ENCODE peak calls at places on chromosomes 16 and 17, in seven cellular contexts. T is H1, U is IMR-90, B is H9, W is mesendoderm, Q is neuronal stem cell, S is trophoblast cell. H is an unnamed sample.
A peak's percentile ranks its signal among the peaks of the same experiment; 100 is the strongest.

GRCh38 chr17:39553326-39553945 is 54.3 kb downstream of the NEUROD2 start:
- DNase-seq in T (no peak), U (peak; percentile 60), B (no peak), W (no peak), Q (no peak), S (no peak), H (no peak)

GRCh38 chr17:72631568-72631967 is 460.9 kb downstream of the SLC39A11 start:
- DNase-seq in T (no peak), U (no peak), B (no peak), W (no peak), Q (no peak), S (no peak), H (no peak)

GRCh38 chr16:80804451-80805383 is at the start of gene CDYL2:
- DNase-seq in T (no peak), U (peak; percentile 2), B (peak; percentile 32), W (no peak), Q (peak; percentile 14), S (peak; percentile 37), H (no peak)

GRCh38 chr17:14061666-14062560 is 7.4 kb upstream of the COX10 start:
- DNase-seq in T (no peak), U (peak; percentile 84), B (no peak), W (peak; percentile 45), Q (no peak), S (peak; percentile 18), H (peak; percentile 91)

GRCh38 chr17:82402865-82403264 is 15.3 kb upstream of the HEXD start:
- DNase-seq in T (no peak), U (no peak), B (no peak), W (no peak), Q (no peak), S (no peak), H (no peak)

GRCh38 chr17:77995146-77995852 is 36.8 kb downstream of the TNRC6C start:
- DNase-seq in T (no peak), U (no peak), B (no peak), W (peak; percentile 10), Q (no peak), S (no peak), H (no peak)

GRCh38 chr17:35023538-35023937 is 40.0 kb downstream of the RFFL start:
- DNase-seq in T (no peak), U (no peak), B (no peak), W (no peak), Q (no peak), S (no peak), H (peak; percentile 32)

GRCh38 chr16:90083139-90083538 is 6.0 kb upstream of the PRDM7 start:
- DNase-seq in T (no peak), U (no peak), B (no peak), W (no peak), Q (no peak), S (no peak), H (no peak)

GRCh38 chr17:77032929-77033328 is 107.8 kb upstream of the SEC14L1 start:
- DNase-seq in T (no peak), U (no peak), B (no peak), W (no peak), Q (no peak), S (no peak), H (no peak)

GRCh38 chr16:4811242-4811641 is 8.8 kb upstream of the ROGDI start:
- DNase-seq in T (no peak), U (no peak), B (no peak), W (no peak), Q (no peak), S (no peak), H (no peak)

GRCh38 chr16:70437017-70437581 is 1.8 kb downstream of the ST3GAL2 start:
- DNase-seq in T (peak; percentile 70), U (peak; percentile 94), B (peak; percentile 86), W (peak; percentile 97), Q (no peak), S (peak; percentile 81), H (peak; percentile 96)

GRCh38 chr17:81713556-81714411 is 1.7 kb downstream of the SLC25A10 start:
- DNase-seq in T (no peak), U (no peak), B (no peak), W (no peak), Q (no peak), S (no peak), H (no peak)

GRCh38 chr17:78174332-78174869 is 6.0 kb downstream of the SYNGR2 start:
- DNase-seq in T (no peak), U (no peak), B (no peak), W (no peak), Q (no peak), S (no peak), H (no peak)

GRCh38 chr17:42120161-42121065 is 754 bp downstream of the KAT2A start:
- DNase-seq in T (no peak), U (no peak), B (peak; percentile 85), W (no peak), Q (no peak), S (no peak), H (no peak)

GRCh38 chr16:578870-579405 is 9.2 kb downstream of the PIGQ start:
- DNase-seq in T (peak; percentile 64), U (peak; percentile 65), B (peak; percentile 85), W (peak; percentile 89), Q (peak; percentile 71), S (peak; percentile 80), H (peak; percentile 82)

GRCh38 chr16:3021449-3022207 is 1.5 kb downstream of the TNFRSF12A start:
- DNase-seq in T (peak; percentile 81), U (peak; percentile 94), B (peak; percentile 80), W (peak; percentile 98), Q (peak; percentile 89), S (peak; percentile 84), H (peak; percentile 90)

GRCh38 chr17:40319651-40320550 is 10.9 kb downstream of the RARA start:
- DNase-seq in T (no peak), U (no peak), B (peak; percentile 25), W (no peak), Q (no peak), S (no peak), H (no peak)

GRCh38 chr16:85491798-85492616 is 121.1 kb upstream of the GSE1 start:
- DNase-seq in T (no peak), U (no peak), B (no peak), W (peak; percentile 79), Q (no peak), S (peak; percentile 89), H (no peak)

GRCh38 chr17:70134777-70135176 is 34.6 kb upstream of the KCNJ2 start:
- DNase-seq in T (no peak), U (no peak), B (no peak), W (no peak), Q (no peak), S (no peak), H (no peak)
- H2BK120ac ChIP-seq in T (no peak overlapping the region), U (no peak overlapping the region), B (no peak overlapping the region), W (no peak overlapping the region), Q (no peak overlapping the region), S (no peak overlapping the region), H (no peak overlapping the region)

DNA sequence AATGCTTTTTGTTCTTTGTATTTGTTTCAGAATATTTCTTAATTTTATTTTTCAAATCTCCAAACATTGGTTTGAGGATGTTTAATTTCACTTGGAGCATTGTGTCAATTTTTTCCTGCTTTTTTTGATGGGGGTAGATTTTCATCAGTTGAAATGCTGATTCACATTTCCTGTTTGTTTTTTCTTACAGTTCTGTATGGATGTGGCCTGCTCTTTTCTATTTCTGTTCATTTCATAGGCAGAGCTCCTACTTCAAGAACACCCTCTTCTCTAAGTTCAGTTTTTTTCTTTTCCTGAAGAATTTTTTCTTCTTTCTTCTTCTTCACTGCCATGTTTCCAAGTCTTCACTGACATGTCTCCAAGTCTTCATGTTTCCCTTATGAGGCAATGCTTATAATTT is 8.8 kb downstream of the MBTD1 start:
- DNase-seq in T (no peak), U (peak; percentile 44), B (no peak), W (no peak), Q (no peak), S (no peak), H (no peak)
- H3K4me2 ChIP-seq in T (no peak overlapping the region), U (peak overlapping the region; percentile 15), B (no peak overlapping the region), W (no peak overlapping the region), Q (no peak overlapping the region), S (no peak overlapping the region), H (no peak overlapping the region)

DNA sequence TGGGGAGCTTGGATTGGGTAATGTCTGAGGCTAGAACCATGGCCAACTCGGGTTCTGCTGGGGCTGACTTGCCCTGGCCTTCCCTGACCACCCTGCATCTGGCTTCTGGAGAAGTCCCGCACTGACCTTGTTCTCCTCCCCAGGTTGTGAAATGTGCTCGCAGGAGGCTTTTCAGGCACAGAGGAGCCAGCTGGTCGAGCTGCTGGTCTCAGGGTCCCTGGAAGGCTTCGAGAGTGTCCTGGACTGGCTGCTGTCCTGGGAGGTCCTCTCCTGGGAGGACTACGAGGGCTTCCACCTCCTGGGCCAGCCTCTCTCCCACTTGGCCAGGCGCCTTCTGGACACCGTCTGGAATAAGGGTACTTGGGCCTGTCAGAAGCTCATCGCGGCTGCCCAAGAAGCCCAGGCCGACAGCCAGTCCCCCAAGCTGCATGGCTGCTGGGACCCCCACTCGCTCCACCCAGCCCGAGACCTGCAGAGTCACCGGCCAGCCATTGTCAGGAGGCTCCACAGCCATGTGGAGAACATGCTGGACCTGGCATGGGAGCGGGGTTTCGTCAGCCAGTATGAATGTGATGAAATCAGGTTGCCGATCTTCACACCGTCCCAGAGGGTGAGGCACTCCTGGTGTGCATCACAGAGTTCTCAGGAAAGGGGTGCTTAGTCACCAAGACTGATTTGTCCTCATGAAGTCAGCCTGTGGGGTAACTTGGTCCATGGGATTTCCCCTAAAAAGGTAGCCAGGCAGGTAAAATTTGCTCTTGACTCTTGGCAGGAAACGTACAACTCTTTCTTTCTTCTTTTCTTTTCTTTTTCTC is 6.1 kb downstream of the NOD2 start:
- DNase-seq in T (no peak), U (peak; percentile 12), B (no peak), W (peak; percentile 35), Q (no peak), S (no peak), H (peak; percentile 1)
- H4K8ac ChIP-seq in T (no peak overlapping the region), U (no peak overlapping the region), B (no peak overlapping the region), W (no peak overlapping the region), Q (no peak overlapping the region), S (no peak overlapping the region), H (no peak overlapping the region)

GRCh38 chr17:17840751-17841591 is 4.2 kb upstream of the SREBF1 start:
- DNase-seq in T (no peak), U (peak; percentile 54), B (peak; percentile 39), W (peak; percentile 62), Q (no peak), S (peak; percentile 55), H (peak; percentile 80)
- H2BK120ac ChIP-seq in T (peak overlapping the region; percentile 44), U (peak overlapping the region; percentile 82), B (no peak overlapping the region), W (peak overlapping the region; percentile 88), Q (peak overlapping the region; percentile 56), S (peak overlapping the region; percentile 99), H (peak overlapping the region; percentile 100)

DNA sequence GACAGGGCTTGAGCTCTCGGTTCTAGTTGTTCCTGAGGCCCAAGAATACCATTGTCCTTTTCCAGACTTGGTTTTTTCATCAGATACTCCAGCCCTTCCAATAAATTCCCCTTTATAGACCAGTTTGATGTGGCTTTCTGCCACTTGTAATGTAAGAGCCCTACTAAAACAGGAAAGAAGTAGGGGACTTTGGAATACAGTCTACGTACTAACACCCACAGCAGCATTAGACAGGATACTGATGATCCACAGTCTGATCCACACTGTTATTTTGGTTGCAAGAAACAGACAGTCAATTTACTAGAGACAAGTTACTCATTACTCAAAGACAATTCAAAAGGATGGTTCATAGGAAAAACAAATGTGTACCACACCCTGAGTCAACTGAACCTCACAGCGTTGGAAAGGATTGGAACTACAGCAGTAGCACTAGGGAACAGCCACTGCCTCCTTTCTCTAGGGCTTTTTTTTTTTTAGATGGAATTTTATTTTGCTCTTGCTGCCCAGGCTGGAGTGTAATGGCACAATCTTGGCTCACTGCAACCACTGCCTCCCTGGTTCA is 45.9 kb upstream of the MED13 start:
- DNase-seq in T (no peak), U (no peak), B (no peak), W (no peak), Q (no peak), S (no peak), H (no peak)
- H3K4me2 ChIP-seq in T (no peak overlapping the region), U (no peak overlapping the region), B (no peak overlapping the region), W (no peak overlapping the region), Q (no peak overlapping the region), S (no peak overlapping the region), H (no peak overlapping the region)